ENCODE peak calls at places on chromosomes 2 and 18, in nine cellular contexts. W is epithelial cell of prostate; Y is GM12865; D is activated T-helper 1 cell treated with anti-CD3 and anti-CD28 coated beads, Interleukin-12 subunit alpha, Interleukin-12 subunit beta, Interleukin-2, Interleukin-4 antibody, amounts not matched to agents 30 ng/mL and 10 ng/mL and 1 ng/mL, durations not matched to agents 14 hours and 24 hours and 36 hours; S is AML-193; U is fibroblast of pulmonary artery; A is NCI-H2081; P is activated CD8-positive, alpha-beta memory T cell treated with anti-CD3 and anti-CD28 coated beads for 24 hours; L is tibial nerve. V is an unnamed sample.

GRCh38 chr18:23735021-23735464 is 45.8 kb downstream of the LAMA3 start:
- DNase-seq in U (peak), A (no peak), L (no peak), P (no peak), D (no peak), W (no peak), S (no peak), Y (peak), V (no peak)

GRCh38 chr2:149389506-149390167 is 59.2 kb downstream of the LYPD6 start:
- DNase-seq in U (no peak), D (no peak), L (no peak), P (no peak), A (no peak), S (no peak), Y (no peak), W (no peak), V (no peak)

GRCh38 chr2:26347286-26347865 is 787 bp upstream of the ADGRF3 start:
- DNase-seq in L (no peak), P (no peak), W (no peak), S (no peak), Y (peak), U (no peak), D (no peak), A (no peak), V (no peak)

GRCh38 chr2:237291138-237291792 is 122.7 kb downstream of the COL6A3 start:
- DNase-seq in W (peak), P (no peak), D (no peak), U (peak), Y (no peak), A (peak), L (peak), S (no peak), V (no peak)

GRCh38 chr2:241219030-241219382 is 30.5 kb downstream of the ANO7 start:
- DNase-seq in A (no peak), D (no peak), W (no peak), S (no peak), P (no peak), Y (no peak), U (no peak), L (no peak), V (no peak)

GRCh38 chr2:63192169-63192888 is 141.7 kb downstream of the OTX1 start:
- DNase-seq in A (peak), W (no peak), L (no peak), Y (no peak), P (no peak), S (no peak), D (no peak), U (no peak), V (no peak)

GRCh38 chr2:11393711-11394236 is 49.3 kb upstream of the ROCK2 start:
- DNase-seq in Y (no peak), S (no peak), D (no peak), U (peak), W (no peak), P (no peak), L (no peak), A (no peak), V (no peak)

GRCh38 chr18:63155910-63156773 is 163.4 kb downstream of the BCL2 start:
- DNase-seq in D (no peak), L (no peak), P (no peak), U (no peak), W (no peak), A (no peak), S (no peak), Y (peak), V (no peak)

GRCh38 chr2:237315170-237315880 is 98.6 kb downstream of the COL6A3 start:
- DNase-seq in L (peak), W (no peak), Y (no peak), S (no peak), P (no peak), D (no peak), U (peak), A (no peak), V (no peak)

GRCh38 chr2:237645261-237645660 is 17.9 kb downstream of the LRRFIP1 start:
- DNase-seq in Y (no peak), L (no peak), D (no peak), U (no peak), W (no peak), A (no peak), S (no peak), P (no peak), V (no peak)

GRCh38 chr18:74709451-74709850 is 111.8 kb downstream of the ZNF407 start:
- DNase-seq in U (no peak), A (no peak), S (no peak), D (no peak), L (no peak), P (no peak), Y (no peak), W (no peak), V (no peak)

GRCh38 chr2:181459646-181460045 is 2.5 kb downstream of the ITGA4 start:
- DNase-seq in Y (no peak), L (no peak), A (no peak), D (no peak), U (peak), P (no peak), S (no peak), W (no peak), V (no peak)

GRCh38 chr18:36155960-36156757 is 26.5 kb downstream of the ELP2 start:
- DNase-seq in L (no peak), Y (no peak), S (no peak), U (no peak), D (no peak), A (no peak), W (no peak), P (no peak), V (no peak)

GRCh38 chr2:40260437-40260836 is 191.5 kb downstream of the SLC8A1 start:
- DNase-seq in S (no peak), A (no peak), L (no peak), Y (no peak), P (no peak), D (no peak), W (no peak), U (no peak), V (no peak)

GRCh38 chr2:62923881-62924280 is 126.7 kb upstream of the OTX1 start:
- DNase-seq in P (no peak), W (no peak), S (no peak), U (no peak), A (no peak), L (no peak), Y (no peak), D (no peak), V (no peak)

GRCh38 chr2:115774361-115774760 is 1331.9 kb downstream of the DPP10 start:
- DNase-seq in L (no peak), W (no peak), P (no peak), A (no peak), U (no peak), S (no peak), Y (no peak), D (no peak), V (no peak)

GRCh38 chr2:19357383-19358241 is 811 bp downstream of the OSR1 start:
- DNase-seq in U (no peak), A (no peak), W (no peak), D (no peak), L (no peak), S (no peak), Y (no peak), P (no peak), V (no peak)

GRCh38 chr2:46304635-46305034 is 7.4 kb downstream of the EPAS1 start:
- DNase-seq in L (no peak), D (no peak), Y (no peak), U (no peak), W (no peak), P (no peak), A (no peak), S (peak), V (no peak)

GRCh38 chr2:98727369-98727749 is 3.6 kb downstream of the MGAT4A start:
- DNase-seq in L (no peak), U (no peak), A (no peak), D (no peak), Y (no peak), P (no peak), W (no peak), S (no peak), V (no peak)

GRCh38 chr18:13611058-13611615 is 115.2 kb downstream of the FAM210A start:
- DNase-seq in A (peak), L (no peak), W (no peak), D (no peak), U (peak), P (no peak), Y (peak), S (no peak), V (no peak)

GRCh38 chr2:131125195-131125757 is 20.1 kb downstream of the PLEKHB2 start:
- DNase-seq in P (no peak), W (no peak), D (no peak), L (no peak), U (no peak), S (no peak), A (peak), Y (no peak), V (no peak)

GRCh38 chr2:217993817-217994459 is 8.9 kb downstream of the TNS1 start:
- DNase-seq in U (peak), P (peak), L (no peak), A (peak), Y (peak), W (no peak), S (peak), D (peak), V (peak)

GRCh38 chr2:105842555-105842954 is 97.8 kb downstream of the NCK2 start:
- DNase-seq in S (no peak), Y (no peak), L (no peak), W (no peak), A (no peak), U (no peak), P (no peak), D (no peak), V (no peak)

GRCh38 chr2:25655316-25655715 is 18.1 kb downstream of the DTNB start:
- DNase-seq in P (no peak), L (no peak), S (no peak), U (no peak), D (no peak), W (peak), A (no peak), Y (no peak), V (no peak)

GRCh38 chr2:144518744-144519596 is 949 bp downstream of the ZEB2 start:
- DNase-seq in D (no peak), P (no peak), W (no peak), S (no peak), U (no peak), Y (peak), L (no peak), A (no peak), V (no peak)

GRCh38 chr2:240586919-240587800 is 626 bp downstream of the CAPN10 start:
- DNase-seq in W (no peak), L (no peak), Y (peak), D (peak), A (peak), P (peak), S (peak), U (no peak), V (peak)

GRCh38 chr2:170715062-170715931 is at the start of gene SP5:
- DNase-seq in P (peak), S (no peak), U (peak), Y (no peak), A (peak), D (peak), L (peak), W (no peak), V (peak)

GRCh38 chr2:172095146-172095904 is 7.4 kb downstream of the DLX2 start:
- DNase-seq in D (peak), Y (peak), S (peak), W (no peak), P (peak), L (no peak), U (peak), A (peak), V (peak)

GRCh38 chr2:170972508-170973224 is 43.6 kb downstream of the GORASP2 start:
- DNase-seq in L (no peak), A (peak), D (no peak), P (no peak), U (no peak), S (no peak), Y (no peak), W (no peak), V (no peak)

GRCh38 chr2:130355181-130355577 is 677 bp upstream of the PTPN18 start:
- DNase-seq in P (no peak), U (no peak), D (no peak), W (no peak), Y (no peak), S (no peak), A (no peak), L (no peak), V (no peak)

GRCh38 chr2:195658541-195658890 is 1.5 kb downstream of the SLC39A10 start:
- DNase-seq in U (peak), P (no peak), D (no peak), W (no peak), Y (peak), S (peak), A (peak), L (no peak), V (no peak)

GRCh38 chr2:35454966-35455638 is 900.5 kb upstream of the CRIM1 start:
- DNase-seq in D (no peak), U (no peak), W (no peak), S (no peak), A (no peak), Y (no peak), P (no peak), L (no peak), V (no peak)

V was measured in stimulated activated naive CD8-positive, alpha-beta T cell treated with anti-CD3 and anti-CD28 coated beads, Interleukin-15, amount 100 ng/mL, for 72 hours.